ENCODE peak calls at places on chromosomes 13 and 19, in six cellular contexts. Z is neuronal stem cell, R is NB4, X is psoas muscle, N is tibial nerve, C is body of pancreas. S is an unnamed sample.

GRCh38 chr13:113076681-113077401 is 28.8 kb upstream of the F7 start:
- DNase-seq in C (no peak), X (no peak), Z (no peak), R (no peak), N (no peak), S (no peak)

GRCh38 chr13:112142401-112142930 is 75.5 kb downstream of the SOX1 start:
- DNase-seq in R (no peak), N (no peak), X (no peak), Z (no peak), C (no peak), S (no peak)

GRCh38 chr13:31048521-31048920 is 113.2 kb downstream of the HSPH1 start:
- DNase-seq in X (no peak), C (no peak), N (no peak), Z (no peak), R (no peak), S (no peak)

GRCh38 chr19:45842198-45842597 is 20.7 kb downstream of the SYMPK start:
- DNase-seq in X (no peak), C (no peak), N (no peak), R (no peak), Z (no peak), S (no peak)

GRCh38 chr19:6480843-6481415 is 658 bp downstream of the DENND1C start:
- DNase-seq in X (no peak), N (no peak), C (no peak), R (peak; percentile 9), Z (no peak), S (peak; percentile 44)

GRCh38 chr13:23598371-23598770 is 28.2 kb downstream of the TNFRSF19 start:
- DNase-seq in N (no peak), X (no peak), R (no peak), Z (no peak), C (no peak), S (no peak)

GRCh38 chr13:77521194-77521593 is 14.3 kb upstream of the SCEL start:
- DNase-seq in X (no peak), Z (no peak), C (no peak), R (no peak), N (no peak), S (no peak)

GRCh38 chr13:48500652-48501197 is 32.2 kb downstream of the RCBTB2 start:
- DNase-seq in X (no peak), C (no peak), R (peak; percentile 97), Z (no peak), N (no peak), S (no peak)

GRCh38 chr19:46861691-46862503 is 1.1 kb downstream of the ARHGAP35 start:
- DNase-seq in Z (no peak), C (peak; percentile 27), N (no peak), X (no peak), R (peak; percentile 73), S (no peak)

GRCh38 chr19:56960959-56961622 is 120.6 kb upstream of the PEG3 start:
- DNase-seq in C (no peak), N (no peak), Z (no peak), X (no peak), R (no peak), S (no peak)

GRCh38 chr13:85314686-85315085 is 484.5 kb downstream of the SLITRK6 start:
- DNase-seq in R (no peak), Z (peak; percentile 14), C (no peak), X (no peak), N (no peak), S (no peak)

GRCh38 chr19:41944336-41944735 is 14.8 kb downstream of the RABAC1 start:
- DNase-seq in N (no peak), Z (no peak), R (no peak), X (no peak), C (no peak), S (no peak)

GRCh38 chr13:89686171-89686570 is 1661.3 kb upstream of the MIR17HG start:
- DNase-seq in Z (no peak), C (no peak), N (no peak), R (no peak), X (no peak), S (no peak)

GRCh38 chr13:51066091-51066831 is 44.8 kb downstream of the C13orf42 start:
- DNase-seq in N (no peak), C (no peak), X (no peak), R (no peak), Z (no peak), S (no peak)

GRCh38 chr19:43132696-43133095 is 50.2 kb upstream of the PSG2 start:
- DNase-seq in R (no peak), N (no peak), Z (no peak), C (no peak), X (no peak), S (no peak)

GRCh38 chr13:71820699-71821098 is 46.3 kb downstream of the DACH1 start:
- DNase-seq in Z (no peak), R (peak; percentile 63), X (no peak), N (no peak), C (no peak), S (no peak)

GRCh38 chr13:109919715-109920375 is 133.5 kb upstream of the IRS2 start:
- DNase-seq in C (no peak), Z (no peak), N (no peak), X (no peak), R (no peak), S (no peak)

GRCh38 chr13:51682691-51683090 is 98.4 kb downstream of the WDFY2 start:
- DNase-seq in Z (no peak), X (no peak), N (no peak), C (no peak), R (no peak), S (no peak)

GRCh38 chr19:46670874-46671273 is 9.9 kb upstream of the DACT3 start:
- DNase-seq in Z (no peak), N (no peak), R (no peak), C (no peak), X (no peak), S (no peak)

GRCh38 chr13:19070398-19070735 is 111.3 kb downstream of the TUBA3C start:
- DNase-seq in X (no peak), Z (no peak), C (no peak), R (no peak), N (no peak), S (no peak)

GRCh38 chr19:30144242-30144758 is 202.3 kb downstream of the URI1 start:
- DNase-seq in N (no peak), C (no peak), R (no peak), X (no peak), Z (no peak), S (no peak)

GRCh38 chr13:113742445-113743120 is 16.4 kb upstream of the TMEM255B start:
- DNase-seq in N (no peak), C (no peak), R (peak; percentile 73), Z (no peak), X (no peak), S (no peak)

GRCh38 chr19:42099336-42099925 is 23.5 kb downstream of the ZNF574 start:
- DNase-seq in X (no peak), C (peak; percentile 45), N (no peak), R (no peak), Z (no peak), S (no peak)

GRCh38 chr13:44004881-44005280 is 125.2 kb downstream of the LACC1 start:
- DNase-seq in C (no peak), N (no peak), X (no peak), Z (no peak), R (no peak), S (no peak)

GRCh38 chr19:41350735-41351338 is 2.9 kb downstream of the TGFB1 start:
- DNase-seq in X (no peak), Z (no peak), R (no peak), C (no peak), N (no peak), S (no peak)

GRCh38 chr13:24050796-24051715 is 109.5 kb upstream of the SPATA13 start:
- DNase-seq in Z (no peak), R (no peak), C (no peak), N (no peak), X (no peak), S (no peak)

GRCh38 chr13:29684441-29684840 is 89.0 kb upstream of the SLC7A1 start:
- DNase-seq in R (no peak), N (no peak), X (no peak), C (no peak), Z (no peak), S (no peak)

GRCh38 chr19:45177817-45178261 is at the start of gene TRAPPC6A:
- DNase-seq in C (no peak), N (no peak), Z (no peak), R (peak; percentile 80), X (no peak), S (no peak)

GRCh38 chr13:30804474-30804873 is 69.1 kb downstream of the ALOX5AP start:
- DNase-seq in Z (no peak), X (no peak), R (no peak), N (no peak), C (no peak), S (no peak)

GRCh38 chr19:53503126-53503525 is 34.8 kb upstream of the ZNF331 start:
- DNase-seq in R (no peak), C (no peak), N (no peak), Z (no peak), X (no peak), S (no peak)

GRCh38 chr19:40803857-40804782 is 5.1 kb downstream of the EGLN2 start:
- DNase-seq in N (no peak), Z (no peak), C (peak; percentile 70), X (no peak), R (peak; percentile 34), S (peak; percentile 36)

GRCh38 chr13:87999791-88000190 is 328.6 kb downstream of the SLITRK5 start:
- DNase-seq in N (no peak), X (no peak), R (peak; percentile 33), Z (no peak), C (no peak), S (peak; percentile 1)

GRCh38 chr13:77781804-77782203 is 84.3 kb downstream of the SLAIN1 start:
- DNase-seq in R (no peak), X (no peak), C (no peak), N (no peak), Z (no peak), S (no peak)

DNA sequence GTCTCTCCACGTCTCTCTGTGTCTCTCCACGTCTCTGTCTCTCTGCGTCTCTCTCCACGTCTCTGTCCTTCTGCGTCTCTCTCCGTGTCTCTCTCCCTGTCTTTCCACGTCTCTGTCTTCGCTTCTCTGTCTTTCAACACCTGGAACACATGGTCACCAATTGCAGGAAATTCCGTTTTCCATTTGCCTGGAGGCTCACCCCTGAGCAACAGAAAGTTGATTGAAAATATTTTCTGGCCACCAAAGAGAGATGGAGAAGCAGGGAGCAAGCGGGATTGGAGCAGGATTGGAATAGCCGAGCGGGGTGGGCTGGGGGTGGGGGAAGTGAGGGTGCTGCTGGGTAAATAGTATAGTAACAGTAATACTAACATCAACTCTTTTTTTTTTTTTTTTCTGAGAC is 1.7 kb downstream of the KANK2 start:
- DNase-seq in C (no peak), Z (no peak), X (no peak), R (no peak), N (no peak), S (no peak)
- H3K4me3 ChIP-seq in C (no peak overlapping the region), Z (no peak overlapping the region), X (peak overlapping the region; percentile 76), R (no peak overlapping the region), N (peak overlapping the region; percentile 77), S (no peak overlapping the region)

GRCh38 chr13:102645701-102646100 is 48.9 kb downstream of the TPP2 start:
- DNase-seq in C (no peak), X (no peak), Z (no peak), N (no peak), R (no peak), S (no peak)
- H3K4me3 ChIP-seq in C (no peak overlapping the region), X (no peak overlapping the region), Z (no peak overlapping the region), N (no peak overlapping the region), R (no peak overlapping the region), S (no peak overlapping the region)

GRCh38 chr19:4375164-4375619 is 25.2 kb downstream of the SH3GL1 start:
- DNase-seq in Z (no peak), C (peak; percentile 65), R (no peak), X (peak; percentile 38), N (no peak), S (no peak)
- H3K4me3 ChIP-seq in Z (no peak overlapping the region), C (no peak overlapping the region), R (no peak overlapping the region), X (peak overlapping the region; percentile 22), N (no peak overlapping the region), S (no peak overlapping the region)

GRCh38 chr19:49891393-49891792 is 5.3 kb downstream of the IL4I1 start:
- DNase-seq in Z (no peak), N (no peak), C (no peak), X (no peak), R (no peak), S (no peak)
- H3K4me3 ChIP-seq in Z (no peak overlapping the region), N (no peak overlapping the region), C (no peak overlapping the region), X (no peak overlapping the region), R (no peak overlapping the region), S (no peak overlapping the region)